ENCODE peak calls at places on chromosomes 16 and 17, in seven cellular contexts. One of them, this sample, is unnamed.

GRCh38 chr16:11398851-11399250 is 53.6 kb downstream of the RMI2 start:
- DNase-seq in IMR-90: no peak
- DNase-seq in Karpas-422: no peak
- DNase-seq in astrocyte: no peak
- DNase-seq in AG04450: no peak
- DNase-seq in prostate gland: no peak
- DNase-seq in mesendoderm: no peak
- DNase-seq in this sample: no peak

GRCh38 chr17:18377437-18378204 is at the start of gene EVPLL:
- DNase-seq in IMR-90: no peak
- DNase-seq in Karpas-422: no peak
- DNase-seq in astrocyte: no peak
- DNase-seq in AG04450: no peak
- DNase-seq in prostate gland: peak; percentile 88
- DNase-seq in mesendoderm: no peak
- DNase-seq in this sample: no peak

GRCh38 chr16:63682844-63683243 is 1439.0 kb downstream of the CDH11 start:
- DNase-seq in IMR-90: no peak
- DNase-seq in Karpas-422: no peak
- DNase-seq in astrocyte: no peak
- DNase-seq in AG04450: no peak
- DNase-seq in prostate gland: no peak
- DNase-seq in mesendoderm: no peak
- DNase-seq in this sample: no peak

GRCh38 chr17:15194859-15195277 is 70.3 kb downstream of the PMP22 start:
- DNase-seq in IMR-90: peak; percentile 2
- DNase-seq in Karpas-422: no peak
- DNase-seq in astrocyte: peak; percentile 11
- DNase-seq in AG04450: no peak
- DNase-seq in prostate gland: no peak
- DNase-seq in mesendoderm: no peak
- DNase-seq in this sample: no peak

GRCh38 chr17:50181155-50181554 is 15.3 kb downstream of the SGCA start:
- DNase-seq in IMR-90: no peak
- DNase-seq in Karpas-422: no peak
- DNase-seq in astrocyte: no peak
- DNase-seq in AG04450: no peak
- DNase-seq in prostate gland: no peak
- DNase-seq in mesendoderm: no peak
- DNase-seq in this sample: no peak

GRCh38 chr17:16935241-16935663 is 36.7 kb downstream of the TNFRSF13B start:
- DNase-seq in IMR-90: no peak
- DNase-seq in Karpas-422: no peak
- DNase-seq in astrocyte: no peak
- DNase-seq in AG04450: no peak
- DNase-seq in prostate gland: no peak
- DNase-seq in mesendoderm: no peak
- DNase-seq in this sample: peak; percentile 20

GRCh38 chr17:70859829-70860228 is 690.5 kb downstream of the KCNJ2 start:
- DNase-seq in IMR-90: peak; percentile 3
- DNase-seq in Karpas-422: no peak
- DNase-seq in astrocyte: no peak
- DNase-seq in AG04450: no peak
- DNase-seq in prostate gland: no peak
- DNase-seq in mesendoderm: no peak
- DNase-seq in this sample: no peak

GRCh38 chr16:50067290-50067853 is 1.6 kb downstream of the HEATR3 start:
- DNase-seq in IMR-90: peak; percentile 74
- DNase-seq in Karpas-422: peak; percentile 76
- DNase-seq in astrocyte: peak; percentile 48
- DNase-seq in AG04450: peak; percentile 29
- DNase-seq in prostate gland: no peak
- DNase-seq in mesendoderm: peak; percentile 78
- DNase-seq in this sample: peak; percentile 37

GRCh38 chr16:68746951-68747350 is 9.9 kb downstream of the CDH1 start:
- DNase-seq in IMR-90: no peak
- DNase-seq in Karpas-422: no peak
- DNase-seq in astrocyte: no peak
- DNase-seq in AG04450: no peak
- DNase-seq in prostate gland: no peak
- DNase-seq in mesendoderm: no peak
- DNase-seq in this sample: no peak

GRCh38 chr17:81394377-81394747 is 895 bp upstream of the BAHCC1 start:
- DNase-seq in IMR-90: no peak
- DNase-seq in Karpas-422: no peak
- DNase-seq in astrocyte: no peak
- DNase-seq in AG04450: no peak
- DNase-seq in prostate gland: no peak
- DNase-seq in mesendoderm: no peak
- DNase-seq in this sample: no peak
- H3K27me3 ChIP-seq in IMR-90: no peaks in the 10 kb centered on the region
- H3K27me3 ChIP-seq in Karpas-422: no peaks in the 10 kb centered on the region
- H3K27me3 ChIP-seq in astrocyte: no peaks in the 10 kb centered on the region
- H3K27me3 ChIP-seq in AG04450: no peaks in the 10 kb centered on the region
- H3K27me3 ChIP-seq in prostate gland: no peaks in the 10 kb centered on the region
- H3K27me3 ChIP-seq in mesendoderm: peaks cover 2% of the 10 kb centered on the region
- H3K27me3 ChIP-seq in this sample: no peaks in the 10 kb centered on the region

DNA sequence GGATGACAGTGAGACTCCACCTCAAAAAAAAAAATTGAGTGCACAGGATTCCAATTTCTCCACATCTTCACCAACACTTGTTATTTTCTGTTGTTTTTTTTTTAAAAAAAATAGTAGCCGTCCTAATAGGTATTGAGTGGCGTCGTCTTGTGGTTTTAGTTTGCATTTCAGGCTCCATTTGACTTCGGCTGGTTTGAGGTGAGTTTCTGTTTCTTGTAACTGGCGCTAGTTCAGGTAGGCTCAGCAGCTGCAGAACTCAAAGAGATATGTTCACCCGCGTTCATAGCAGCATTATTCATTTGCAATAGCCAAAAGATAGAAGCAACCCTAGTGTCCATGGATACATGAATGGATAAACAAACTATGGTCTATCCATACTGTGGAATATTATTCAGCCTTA is 44.7 kb downstream of the TMEM235 start:
- DNase-seq in IMR-90: no peak
- DNase-seq in Karpas-422: no peak
- DNase-seq in astrocyte: no peak
- DNase-seq in AG04450: no peak
- DNase-seq in prostate gland: no peak
- DNase-seq in mesendoderm: no peak
- DNase-seq in this sample: no peak
- H3K27ac ChIP-seq in IMR-90: no peak overlapping the region
- H3K27ac ChIP-seq in Karpas-422: no peak overlapping the region
- H3K27ac ChIP-seq in astrocyte: no peak overlapping the region
- H3K27ac ChIP-seq in AG04450: no peak overlapping the region
- H3K27ac ChIP-seq in prostate gland: no peak overlapping the region
- H3K27ac ChIP-seq in mesendoderm: no peak overlapping the region
- H3K27ac ChIP-seq in this sample: no peak overlapping the region

GRCh38 chr17:38557395-38557794 is 48.4 kb downstream of the SRCIN1 start:
- DNase-seq in IMR-90: no peak
- DNase-seq in Karpas-422: no peak
- DNase-seq in astrocyte: no peak
- DNase-seq in AG04450: no peak
- DNase-seq in prostate gland: no peak
- DNase-seq in mesendoderm: no peak
- DNase-seq in this sample: no peak
- H3K4me3 ChIP-seq in IMR-90: no peak overlapping the region
- H3K4me3 ChIP-seq in Karpas-422: no peak overlapping the region
- H3K4me3 ChIP-seq in astrocyte: no peak overlapping the region
- H3K4me3 ChIP-seq in AG04450: no peak overlapping the region
- H3K4me3 ChIP-seq in prostate gland: no peak overlapping the region
- H3K4me3 ChIP-seq in mesendoderm: no peak overlapping the region
- H3K4me3 ChIP-seq in this sample: no peak overlapping the region

GRCh38 chr16:88384222-88385111 is 1.7 kb downstream of the ZNF469 start:
- DNase-seq in IMR-90: no peak
- DNase-seq in Karpas-422: no peak
- DNase-seq in astrocyte: no peak
- DNase-seq in AG04450: no peak
- DNase-seq in prostate gland: no peak
- DNase-seq in mesendoderm: no peak
- DNase-seq in this sample: no peak
- H3K27me3 ChIP-seq in IMR-90: no peaks in the 10 kb centered on the region
- H3K27me3 ChIP-seq in Karpas-422: no peaks in the 10 kb centered on the region
- H3K27me3 ChIP-seq in astrocyte: no peaks in the 10 kb centered on the region
- H3K27me3 ChIP-seq in AG04450: no peaks in the 10 kb centered on the region
- H3K27me3 ChIP-seq in prostate gland: no peaks in the 10 kb centered on the region
- H3K27me3 ChIP-seq in mesendoderm: peaks cover 20% of the 10 kb centered on the region
- H3K27me3 ChIP-seq in this sample: no peaks in the 10 kb centered on the region

This sample was measured in SJSA1.